ENCODE peak calls at places on chromosomes 7 and 10, in eight cellular contexts. One of them, this sample, is unnamed.

GRCh38 chr7:27640914-27641570 is 21.6 kb downstream of the HIBADH start:
- DNase-seq in GM23338: no peak
- DNase-seq in fibroblast of mammary gland: peak
- DNase-seq in body of pancreas: peak
- DNase-seq in transverse colon: no peak
- DNase-seq in colonic mucosa: no peak
- DNase-seq in CD8-positive, alpha-beta T cell: no peak
- DNase-seq in DND-41: no peak
- DNase-seq in this sample: peak

GRCh38 chr7:131110294-131111080 is 217.2 kb upstream of the MKLN1 start:
- DNase-seq in GM23338: peak
- DNase-seq in fibroblast of mammary gland: peak
- DNase-seq in body of pancreas: peak
- DNase-seq in transverse colon: peak
- DNase-seq in colonic mucosa: peak
- DNase-seq in CD8-positive, alpha-beta T cell: no peak
- DNase-seq in DND-41: no peak
- DNase-seq in this sample: no peak

GRCh38 chr10:61343781-61344180 is 109.4 kb downstream of the TMEM26 start:
- DNase-seq in GM23338: no peak
- DNase-seq in fibroblast of mammary gland: no peak
- DNase-seq in body of pancreas: no peak
- DNase-seq in transverse colon: no peak
- DNase-seq in colonic mucosa: no peak
- DNase-seq in CD8-positive, alpha-beta T cell: no peak
- DNase-seq in DND-41: no peak
- DNase-seq in this sample: no peak

GRCh38 chr7:760006-760405 is 32.9 kb upstream of the PRKAR1B start:
- DNase-seq in GM23338: no peak
- DNase-seq in fibroblast of mammary gland: no peak
- DNase-seq in body of pancreas: no peak
- DNase-seq in transverse colon: no peak
- DNase-seq in colonic mucosa: no peak
- DNase-seq in CD8-positive, alpha-beta T cell: no peak
- DNase-seq in DND-41: no peak
- DNase-seq in this sample: no peak

GRCh38 chr7:50595538-50596102 is 30.4 kb upstream of the DDC start:
- DNase-seq in GM23338: peak
- DNase-seq in fibroblast of mammary gland: peak
- DNase-seq in body of pancreas: peak
- DNase-seq in transverse colon: no peak
- DNase-seq in colonic mucosa: no peak
- DNase-seq in CD8-positive, alpha-beta T cell: no peak
- DNase-seq in DND-41: peak
- DNase-seq in this sample: peak

GRCh38 chr10:97849491-97850402 is at the start of gene GOLGA7B:
- DNase-seq in GM23338: peak
- DNase-seq in fibroblast of mammary gland: no peak
- DNase-seq in body of pancreas: peak
- DNase-seq in transverse colon: peak
- DNase-seq in colonic mucosa: peak
- DNase-seq in CD8-positive, alpha-beta T cell: peak
- DNase-seq in DND-41: peak
- DNase-seq in this sample: no peak

GRCh38 chr7:138970979-138971378 is 10.2 kb downstream of the KIAA1549 start:
- DNase-seq in GM23338: no peak
- DNase-seq in fibroblast of mammary gland: no peak
- DNase-seq in body of pancreas: no peak
- DNase-seq in transverse colon: no peak
- DNase-seq in colonic mucosa: no peak
- DNase-seq in CD8-positive, alpha-beta T cell: no peak
- DNase-seq in DND-41: no peak
- DNase-seq in this sample: no peak

GRCh38 chr10:75050520-75050919 is 60.9 kb upstream of the SAMD8 start:
- DNase-seq in GM23338: no peak
- DNase-seq in fibroblast of mammary gland: no peak
- DNase-seq in body of pancreas: no peak
- DNase-seq in transverse colon: no peak
- DNase-seq in colonic mucosa: no peak
- DNase-seq in CD8-positive, alpha-beta T cell: no peak
- DNase-seq in DND-41: no peak
- DNase-seq in this sample: no peak

GRCh38 chr10:3898821-3899220 is 113.8 kb upstream of the KLF6 start:
- DNase-seq in GM23338: no peak
- DNase-seq in fibroblast of mammary gland: no peak
- DNase-seq in body of pancreas: peak
- DNase-seq in transverse colon: no peak
- DNase-seq in colonic mucosa: no peak
- DNase-seq in CD8-positive, alpha-beta T cell: no peak
- DNase-seq in DND-41: no peak
- DNase-seq in this sample: no peak

GRCh38 chr7:116633131-116633988 is 38.6 kb upstream of the MET start:
- DNase-seq in GM23338: no peak
- DNase-seq in fibroblast of mammary gland: peak
- DNase-seq in body of pancreas: no peak
- DNase-seq in transverse colon: no peak
- DNase-seq in colonic mucosa: no peak
- DNase-seq in CD8-positive, alpha-beta T cell: no peak
- DNase-seq in DND-41: no peak
- DNase-seq in this sample: no peak

GRCh38 chr10:102152545-102152890 is 329 bp downstream of the NOLC1 start:
- DNase-seq in GM23338: no peak
- DNase-seq in fibroblast of mammary gland: peak
- DNase-seq in body of pancreas: peak
- DNase-seq in transverse colon: peak
- DNase-seq in colonic mucosa: no peak
- DNase-seq in CD8-positive, alpha-beta T cell: no peak
- DNase-seq in DND-41: peak
- DNase-seq in this sample: no peak

GRCh38 chr7:99919814-99920618 is 686 bp upstream of the TRIM4 start:
- DNase-seq in GM23338: no peak
- DNase-seq in fibroblast of mammary gland: peak
- DNase-seq in body of pancreas: no peak
- DNase-seq in transverse colon: no peak
- DNase-seq in colonic mucosa: no peak
- DNase-seq in CD8-positive, alpha-beta T cell: no peak
- DNase-seq in DND-41: no peak
- DNase-seq in this sample: no peak

GRCh38 chr7:99923200-99923599 is 3.9 kb upstream of the TRIM4 start:
- DNase-seq in GM23338: no peak
- DNase-seq in fibroblast of mammary gland: no peak
- DNase-seq in body of pancreas: no peak
- DNase-seq in transverse colon: no peak
- DNase-seq in colonic mucosa: no peak
- DNase-seq in CD8-positive, alpha-beta T cell: no peak
- DNase-seq in DND-41: no peak
- DNase-seq in this sample: no peak

DNA sequence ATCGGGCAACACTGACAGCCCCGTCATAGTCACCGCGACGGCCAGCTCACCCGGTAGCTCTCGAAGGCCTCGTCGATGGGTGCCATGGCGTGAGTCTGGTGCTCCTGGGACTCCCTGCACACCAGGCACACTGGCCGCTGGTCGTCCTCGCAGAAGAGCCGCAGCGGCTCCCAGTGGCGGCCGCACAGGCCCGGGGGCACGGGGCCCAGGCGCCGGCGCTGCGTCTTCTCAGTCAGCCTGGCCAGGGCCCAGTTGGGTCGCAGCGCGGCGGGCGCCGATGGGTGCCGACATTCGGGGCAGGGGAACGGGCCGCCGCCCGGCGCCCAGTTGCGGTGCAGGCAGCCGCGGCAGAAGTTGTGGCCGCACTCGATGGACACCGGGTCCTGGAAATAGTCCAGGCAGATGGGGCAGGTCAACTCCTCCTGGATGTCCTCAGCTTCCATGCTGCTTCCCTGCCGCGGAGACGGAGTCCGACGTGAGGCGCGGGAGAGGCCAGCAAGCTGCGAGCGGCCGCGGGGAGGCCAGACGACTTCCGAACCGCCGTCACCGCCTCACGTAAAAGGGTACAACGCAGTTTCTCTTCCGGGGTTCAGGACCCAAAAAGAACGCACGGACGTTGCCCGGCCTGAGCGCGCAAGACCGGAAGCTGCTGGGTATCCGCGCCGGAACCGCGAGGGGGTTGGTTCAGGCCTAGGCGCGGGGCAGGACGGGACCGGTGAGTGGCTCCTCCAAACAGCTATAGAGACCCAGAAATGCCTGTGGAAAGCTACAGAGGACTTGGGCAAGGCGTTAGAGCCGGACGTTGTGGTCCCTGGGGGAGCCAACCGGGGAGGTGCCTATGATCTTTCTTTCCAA is at the start of gene TRIM4:
- DNase-seq in GM23338: peak
- DNase-seq in fibroblast of mammary gland: peak
- DNase-seq in body of pancreas: peak
- DNase-seq in transverse colon: peak
- DNase-seq in colonic mucosa: peak
- DNase-seq in CD8-positive, alpha-beta T cell: peak
- DNase-seq in DND-41: peak
- DNase-seq in this sample: peak
- H3K4me3 ChIP-seq in GM23338: peak
- H3K4me3 ChIP-seq in fibroblast of mammary gland: peak
- H3K4me3 ChIP-seq in body of pancreas: peak
- H3K4me3 ChIP-seq in transverse colon: peak
- H3K4me3 ChIP-seq in colonic mucosa: peak
- H3K4me3 ChIP-seq in CD8-positive, alpha-beta T cell: peak
- H3K4me3 ChIP-seq in DND-41: peak
- H3K4me3 ChIP-seq in this sample: peak

DNA sequence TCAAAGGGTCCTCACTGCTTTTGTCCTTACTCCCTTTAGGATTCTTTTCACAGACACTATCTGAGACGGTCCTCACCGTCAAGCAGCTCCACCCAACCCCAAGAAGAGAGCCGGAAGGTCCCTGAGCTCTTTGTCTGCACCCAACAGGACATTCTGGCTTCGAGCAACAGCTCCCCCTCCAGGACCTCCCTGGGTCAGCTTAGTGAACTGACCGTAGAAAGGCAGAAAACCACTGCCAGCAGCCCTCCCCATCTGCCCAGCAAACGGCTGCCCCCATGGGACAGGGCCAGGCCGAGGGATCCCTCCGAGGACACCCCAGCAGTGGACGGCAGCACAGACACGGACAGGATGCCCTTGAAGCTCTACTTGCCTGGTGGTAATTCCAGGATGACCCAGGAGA is 19.9 kb downstream of the MINDY4 start:
- DNase-seq in GM23338: peak
- DNase-seq in fibroblast of mammary gland: no peak
- DNase-seq in body of pancreas: no peak
- DNase-seq in transverse colon: no peak
- DNase-seq in colonic mucosa: no peak
- DNase-seq in CD8-positive, alpha-beta T cell: no peak
- DNase-seq in DND-41: no peak
- DNase-seq in this sample: no peak
- TF ChIP-seq CTCF in GM23338: peak
- TF ChIP-seq CTCF in fibroblast of mammary gland: no peak
- TF ChIP-seq CTCF in body of pancreas: no peak
- TF ChIP-seq CTCF in transverse colon: no peak
- TF ChIP-seq CTCF in colonic mucosa: no peak
- TF ChIP-seq CTCF in CD8-positive, alpha-beta T cell: no peak
- TF ChIP-seq CTCF in DND-41: no peak
- TF ChIP-seq CTCF in this sample: peak

GRCh38 chr10:133089461-133089800 is 1.7 kb downstream of the ADGRA1 start:
- DNase-seq in GM23338: no peak
- DNase-seq in fibroblast of mammary gland: no peak
- DNase-seq in body of pancreas: no peak
- DNase-seq in transverse colon: no peak
- DNase-seq in colonic mucosa: no peak
- DNase-seq in CD8-positive, alpha-beta T cell: no peak
- DNase-seq in DND-41: no peak
- DNase-seq in this sample: no peak

GRCh38 chr10:133087045-133087678 is 562 bp upstream of the ADGRA1 start:
- DNase-seq in GM23338: no peak
- DNase-seq in fibroblast of mammary gland: no peak
- DNase-seq in body of pancreas: no peak
- DNase-seq in transverse colon: no peak
- DNase-seq in colonic mucosa: no peak
- DNase-seq in CD8-positive, alpha-beta T cell: no peak
- DNase-seq in DND-41: no peak
- DNase-seq in this sample: no peak

GRCh38 chr10:133087679-133088523 is at the start of gene ADGRA1:
- DNase-seq in GM23338: peak
- DNase-seq in fibroblast of mammary gland: no peak
- DNase-seq in body of pancreas: peak
- DNase-seq in transverse colon: no peak
- DNase-seq in colonic mucosa: no peak
- DNase-seq in CD8-positive, alpha-beta T cell: no peak
- DNase-seq in DND-41: no peak
- DNase-seq in this sample: no peak

GRCh38 chr10:133090101-133090500 is 2.4 kb downstream of the ADGRA1 start:
- DNase-seq in GM23338: no peak
- DNase-seq in fibroblast of mammary gland: no peak
- DNase-seq in body of pancreas: no peak
- DNase-seq in transverse colon: no peak
- DNase-seq in colonic mucosa: no peak
- DNase-seq in CD8-positive, alpha-beta T cell: no peak
- DNase-seq in DND-41: no peak
- DNase-seq in this sample: no peak

DNA sequence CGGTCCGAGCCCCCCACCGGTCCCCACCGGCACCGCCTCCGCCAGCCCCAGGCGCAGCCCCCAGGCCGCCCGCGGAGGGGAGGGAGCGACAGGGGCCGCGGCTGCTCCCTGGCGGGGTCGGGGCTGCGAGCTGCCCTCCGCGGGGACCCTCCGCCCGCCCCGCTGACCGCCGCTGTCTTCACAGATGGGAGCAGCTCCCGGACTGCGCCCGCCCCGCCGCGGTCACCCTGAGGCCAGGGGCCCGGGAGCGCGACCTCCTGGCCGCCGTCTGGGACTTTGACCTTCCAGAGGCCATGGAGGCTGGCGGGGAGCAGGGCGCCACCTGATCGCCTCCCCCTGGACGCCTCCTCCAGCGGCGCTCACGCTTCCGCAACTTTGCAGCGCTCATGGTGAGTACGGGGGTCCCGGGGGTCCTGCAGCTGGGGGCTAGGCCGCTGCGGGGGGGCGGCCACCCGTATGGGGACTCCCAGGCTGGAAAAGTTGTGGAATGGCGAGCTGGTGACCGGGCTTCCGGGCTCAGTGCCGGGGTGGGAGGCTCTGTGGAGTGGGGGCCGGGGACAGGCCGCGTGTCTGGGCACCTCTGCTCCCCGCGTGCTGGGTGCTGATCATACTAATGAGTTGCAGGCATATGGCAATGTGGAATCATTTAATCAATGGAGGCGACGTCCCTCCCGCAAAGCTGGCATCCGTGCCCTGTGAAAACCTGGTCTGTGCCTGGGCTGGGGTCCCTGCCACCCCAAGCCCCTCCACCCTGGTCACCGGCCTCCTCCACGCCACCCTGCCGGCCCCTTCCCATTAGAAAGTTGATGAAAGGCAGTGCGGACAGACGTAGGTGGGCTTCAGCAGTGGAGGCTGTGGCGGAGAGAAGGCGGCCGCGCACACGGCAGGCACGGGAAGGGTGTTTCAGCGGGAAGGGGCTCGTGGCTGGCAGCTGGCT is 1.1 kb downstream of the ADGRA1 start:
- DNase-seq in GM23338: no peak
- DNase-seq in fibroblast of mammary gland: no peak
- DNase-seq in body of pancreas: no peak
- DNase-seq in transverse colon: no peak
- DNase-seq in colonic mucosa: no peak
- DNase-seq in CD8-positive, alpha-beta T cell: no peak
- DNase-seq in DND-41: no peak
- DNase-seq in this sample: no peak
- H3K4me3 ChIP-seq in GM23338: peak
- H3K4me3 ChIP-seq in fibroblast of mammary gland: no peak
- H3K4me3 ChIP-seq in body of pancreas: no peak
- H3K4me3 ChIP-seq in transverse colon: no peak
- H3K4me3 ChIP-seq in colonic mucosa: no peak
- H3K4me3 ChIP-seq in CD8-positive, alpha-beta T cell: no peak
- H3K4me3 ChIP-seq in DND-41: no peak
- H3K4me3 ChIP-seq in this sample: no peak

GRCh38 chr10:72355214-72355555 is 466 bp upstream of the DNAJB12 start:
- DNase-seq in GM23338: no peak
- DNase-seq in fibroblast of mammary gland: no peak
- DNase-seq in body of pancreas: no peak
- DNase-seq in transverse colon: no peak
- DNase-seq in colonic mucosa: no peak
- DNase-seq in CD8-positive, alpha-beta T cell: no peak
- DNase-seq in DND-41: no peak
- DNase-seq in this sample: no peak
- TF ChIP-seq CTCF in GM23338: no peak
- TF ChIP-seq CTCF in fibroblast of mammary gland: no peak
- TF ChIP-seq CTCF in body of pancreas: no peak
- TF ChIP-seq CTCF in transverse colon: no peak
- TF ChIP-seq CTCF in colonic mucosa: no peak
- TF ChIP-seq CTCF in CD8-positive, alpha-beta T cell: no peak
- TF ChIP-seq CTCF in DND-41: no peak
- TF ChIP-seq CTCF in this sample: no peak

This sample was measured in retinal pigment epithelial cell.